ENCODE peak calls at places on chromosomes 6 and 20, in seven cellular contexts. One of them, this sample, is unnamed.

GRCh38 chr20:63416631-63417030 is 55.5 kb upstream of the CHRNA4 start:
- DNase-seq in stimulated activated CD4-positive, alpha-beta T cell treated with anti-CD3 and anti-CD28 coated beads, Interleukin-12 subunit alpha, Interleukin-12 subunit beta, amount 100 ng/mL, for 4 hours: no peak
- DNase-seq in renal cortical epithelial cell: no peak
- DNase-seq in lung: no peak
- DNase-seq in anterior cingulate cortex: no peak
- DNase-seq in skeletal muscle cell: no peak
- DNase-seq in NB4: no peak
- DNase-seq in this sample: no peak

GRCh38 chr20:16926626-16927025 is 178.5 kb downstream of the OTOR start:
- DNase-seq in renal cortical epithelial cell: no peak
- DNase-seq in lung: no peak
- DNase-seq in stimulated activated CD4-positive, alpha-beta T cell treated with anti-CD3 and anti-CD28 coated beads, Interleukin-12 subunit alpha, Interleukin-12 subunit beta, amount 100 ng/mL, for 4 hours: no peak
- DNase-seq in skeletal muscle cell: no peak
- DNase-seq in NB4: no peak
- DNase-seq in anterior cingulate cortex: no peak
- DNase-seq in this sample: no peak

GRCh38 chr6:131199568-131200272 is 64.5 kb downstream of the AKAP7 start:
- DNase-seq in lung: no peak
- DNase-seq in NB4: peak; percentile 80
- DNase-seq in renal cortical epithelial cell: peak; percentile 67
- DNase-seq in stimulated activated CD4-positive, alpha-beta T cell treated with anti-CD3 and anti-CD28 coated beads, Interleukin-12 subunit alpha, Interleukin-12 subunit beta, amount 100 ng/mL, for 4 hours: peak; percentile 35
- DNase-seq in skeletal muscle cell: peak; percentile 32
- DNase-seq in anterior cingulate cortex: no peak
- DNase-seq in this sample: peak; percentile 73

GRCh38 chr6:168148231-168148849 is 69.3 kb upstream of the FRMD1 start:
- DNase-seq in skeletal muscle cell: no peak
- DNase-seq in NB4: no peak
- DNase-seq in renal cortical epithelial cell: no peak
- DNase-seq in stimulated activated CD4-positive, alpha-beta T cell treated with anti-CD3 and anti-CD28 coated beads, Interleukin-12 subunit alpha, Interleukin-12 subunit beta, amount 100 ng/mL, for 4 hours: no peak
- DNase-seq in lung: no peak
- DNase-seq in anterior cingulate cortex: no peak
- DNase-seq in this sample: no peak

GRCh38 chr6:3418521-3419060 is 38.3 kb downstream of the SLC22A23 start:
- DNase-seq in renal cortical epithelial cell: no peak
- DNase-seq in skeletal muscle cell: no peak
- DNase-seq in stimulated activated CD4-positive, alpha-beta T cell treated with anti-CD3 and anti-CD28 coated beads, Interleukin-12 subunit alpha, Interleukin-12 subunit beta, amount 100 ng/mL, for 4 hours: no peak
- DNase-seq in lung: no peak
- DNase-seq in anterior cingulate cortex: no peak
- DNase-seq in NB4: no peak
- DNase-seq in this sample: no peak

GRCh38 chr6:84027340-84028183 is 6.0 kb upstream of the MRAP2 start:
- DNase-seq in renal cortical epithelial cell: peak; percentile 95
- DNase-seq in skeletal muscle cell: peak; percentile 11
- DNase-seq in NB4: no peak
- DNase-seq in lung: no peak
- DNase-seq in stimulated activated CD4-positive, alpha-beta T cell treated with anti-CD3 and anti-CD28 coated beads, Interleukin-12 subunit alpha, Interleukin-12 subunit beta, amount 100 ng/mL, for 4 hours: no peak
- DNase-seq in anterior cingulate cortex: no peak
- DNase-seq in this sample: no peak

GRCh38 chr6:15017251-15017650 is 228.6 kb upstream of the JARID2 start:
- DNase-seq in anterior cingulate cortex: no peak
- DNase-seq in stimulated activated CD4-positive, alpha-beta T cell treated with anti-CD3 and anti-CD28 coated beads, Interleukin-12 subunit alpha, Interleukin-12 subunit beta, amount 100 ng/mL, for 4 hours: no peak
- DNase-seq in lung: no peak
- DNase-seq in skeletal muscle cell: no peak
- DNase-seq in NB4: peak; percentile 54
- DNase-seq in renal cortical epithelial cell: peak; percentile 25
- DNase-seq in this sample: peak; percentile 89

GRCh38 chr6:54846243-54846856 is at the start of gene FAM83B:
- DNase-seq in stimulated activated CD4-positive, alpha-beta T cell treated with anti-CD3 and anti-CD28 coated beads, Interleukin-12 subunit alpha, Interleukin-12 subunit beta, amount 100 ng/mL, for 4 hours: no peak
- DNase-seq in renal cortical epithelial cell: no peak
- DNase-seq in lung: peak; percentile 36
- DNase-seq in NB4: no peak
- DNase-seq in anterior cingulate cortex: no peak
- DNase-seq in skeletal muscle cell: no peak
- DNase-seq in this sample: no peak

GRCh38 chr6:26273673-26274595 is 91.1 kb upstream of the BTN3A2 start:
- DNase-seq in anterior cingulate cortex: no peak
- DNase-seq in lung: no peak
- DNase-seq in NB4: peak; percentile 45
- DNase-seq in stimulated activated CD4-positive, alpha-beta T cell treated with anti-CD3 and anti-CD28 coated beads, Interleukin-12 subunit alpha, Interleukin-12 subunit beta, amount 100 ng/mL, for 4 hours: no peak
- DNase-seq in skeletal muscle cell: no peak
- DNase-seq in renal cortical epithelial cell: no peak
- DNase-seq in this sample: peak; percentile 88

GRCh38 chr6:29953001-29953436 is 10.7 kb downstream of the HLA-A start:
- DNase-seq in NB4: no peak
- DNase-seq in renal cortical epithelial cell: peak; percentile 67
- DNase-seq in lung: no peak
- DNase-seq in skeletal muscle cell: no peak
- DNase-seq in stimulated activated CD4-positive, alpha-beta T cell treated with anti-CD3 and anti-CD28 coated beads, Interleukin-12 subunit alpha, Interleukin-12 subunit beta, amount 100 ng/mL, for 4 hours: no peak
- DNase-seq in anterior cingulate cortex: no peak
- DNase-seq in this sample: no peak